ENCODE peak calls at places on chromosomes 1 and 21, in ten cellular contexts. H is GM12865; K is activated CD4-positive, alpha-beta memory T cell treated with anti-CD3 and anti-CD28 coated beads, Interleukin-2, amount 10 ng/mL, durations not matched to agents 7 days and 5 days; V is small intestine; S is naive thymus-derived CD8-positive, alpha-beta T cell; Q is NCI-H1092 treated with DMSO at 0.1 percent for 48 hours; E is AG08395; A is islet precursor cell; X is effector CD8-positive, alpha-beta T cell; R is stimulated activated CD4-positive, alpha-beta T cell treated with anti-CD3 and anti-CD28 coated beads, Interleukin-1b, Interleukin-23, amount 100 ng/mL, for 4 hours. F is an unnamed sample.

GRCh38 chr1:243718893-243719292 is 131.2 kb downstream of the AKT3 start:
- DNase-seq in H (no peak), K (no peak), V (no peak), S (no peak), Q (no peak), E (peak), A (no peak), X (no peak), R (no peak), F (peak)

GRCh38 chr1:111880866-111881837 is 108.3 kb downstream of the KCND3 start:
- DNase-seq in H (no peak), K (no peak), V (no peak), S (no peak), Q (peak), E (no peak), A (no peak), X (no peak), R (no peak), F (no peak)

GRCh38 chr1:208466054-208466590 is 221.9 kb upstream of the PLXNA2 start:
- DNase-seq in H (no peak), K (no peak), V (peak), S (no peak), Q (no peak), E (no peak), A (no peak), X (no peak), R (no peak), F (no peak)

GRCh38 chr1:25255711-25256577 is 8.7 kb upstream of the RSRP1 start:
- DNase-seq in H (no peak), K (no peak), V (no peak), S (no peak), Q (no peak), E (no peak), A (peak), X (no peak), R (no peak), F (no peak)

GRCh38 chr1:205709059-205709398 is 28.7 kb upstream of the SLC45A3 start:
- DNase-seq in H (no peak), K (no peak), V (no peak), S (no peak), Q (no peak), E (peak), A (no peak), X (no peak), R (no peak), F (no peak)

GRCh38 chr1:99218999-99219398 is 45.3 kb upstream of the PLPPR4 start:
- DNase-seq in H (peak), K (no peak), V (no peak), S (no peak), Q (no peak), E (no peak), A (no peak), X (no peak), R (no peak), F (no peak)

GRCh38 chr21:26826801-26827200 is 18.4 kb downstream of the ADAMTS1 start:
- DNase-seq in H (no peak), K (no peak), V (no peak), S (no peak), Q (no peak), E (no peak), A (no peak), X (no peak), R (no peak), F (no peak)

GRCh38 chr21:29674343-29674742 is 265.5 kb downstream of the GRIK1 start:
- DNase-seq in H (no peak), K (no peak), V (no peak), S (no peak), Q (no peak), E (no peak), A (no peak), X (no peak), R (no peak), F (no peak)

GRCh38 chr1:198175418-198176170 is 18.8 kb downstream of the NEK7 start:
- DNase-seq in H (no peak), K (no peak), V (no peak), S (no peak), Q (no peak), E (no peak), A (no peak), X (no peak), R (no peak), F (no peak)

GRCh38 chr1:228280106-228280901 is 72.5 kb downstream of the OBSCN start:
- DNase-seq in H (no peak), K (no peak), V (no peak), S (peak), Q (no peak), E (no peak), A (peak), X (no peak), R (no peak), F (no peak)

GRCh38 chr1:3454811-3455618 is 550 bp downstream of the ARHGEF16 start:
- DNase-seq in H (no peak), K (no peak), V (peak), S (no peak), Q (no peak), E (no peak), A (peak), X (no peak), R (no peak), F (no peak)

GRCh38 chr1:198232407-198232806 is 75.6 kb downstream of the NEK7 start:
- DNase-seq in H (no peak), K (no peak), V (no peak), S (no peak), Q (no peak), E (no peak), A (no peak), X (no peak), R (no peak), F (no peak)

GRCh38 chr1:13807213-13807612 is 107.2 kb downstream of the PRDM2 start:
- DNase-seq in H (peak), K (peak), V (peak), S (no peak), Q (no peak), E (peak), A (peak), X (no peak), R (no peak), F (no peak)

GRCh38 chr1:110060034-110060661 is 10.3 kb downstream of the ALX3 start:
- DNase-seq in H (peak), K (peak), V (peak), S (peak), Q (no peak), E (no peak), A (peak), X (peak), R (peak), F (no peak)

GRCh38 chr21:37073417-37074194 is 552 bp downstream of the TTC3 start:
- DNase-seq in H (peak), K (peak), V (peak), S (peak), Q (peak), E (peak), A (no peak), X (peak), R (peak), F (no peak)

GRCh38 chr1:107662976-107663375 is 302.0 kb downstream of the VAV3 start:
- DNase-seq in H (no peak), K (no peak), V (no peak), S (no peak), Q (no peak), E (peak), A (no peak), X (no peak), R (no peak), F (no peak)

GRCh38 chr1:226181996-226182714 is 4.4 kb downstream of the ACBD3 start:
- DNase-seq in H (peak), K (no peak), V (peak), S (no peak), Q (peak), E (peak), A (no peak), X (no peak), R (no peak), F (no peak)

GRCh38 chr1:104294259-104294658 is 544.6 kb downstream of the AMY1C start:
- DNase-seq in H (no peak), K (no peak), V (no peak), S (no peak), Q (peak), E (no peak), A (no peak), X (no peak), R (no peak), F (no peak)

GRCh38 chr1:150322310-150322709 is 977 bp downstream of the PRPF3 start:
- DNase-seq in H (peak), K (no peak), V (no peak), S (no peak), Q (no peak), E (no peak), A (no peak), X (no peak), R (no peak), F (peak)

GRCh38 chr1:45908613-45909140 is 105.3 kb downstream of the MAST2 start:
- DNase-seq in H (no peak), K (no peak), V (peak), S (no peak), Q (no peak), E (no peak), A (no peak), X (no peak), R (no peak), F (no peak)

GRCh38 chr1:19863804-19864203 is 18.4 kb upstream of the OTUD3 start:
- DNase-seq in H (no peak), K (no peak), V (peak), S (no peak), Q (no peak), E (peak), A (no peak), X (no peak), R (no peak), F (no peak)

GRCh38 chr1:47656719-47657685 is 219.2 kb downstream of the FOXD2 start:
- DNase-seq in H (no peak), K (no peak), V (no peak), S (no peak), Q (no peak), E (no peak), A (peak), X (no peak), R (no peak), F (no peak)

F was measured in HS-5.